ENCODE peak calls at places on chromosomes 5 and 9, in nine cellular contexts. A is OCI-LY7; B is WERI-Rb-1; I is AG10803; F is heart left ventricle; L is suprapubic skin; N is psoas muscle; C is fibroblast of lung; J is CD8-positive, alpha-beta T cell. G is an unnamed sample.

GRCh38 chr5:1827410-1828397 is 26.5 kb downstream of the NDUFS6 start:
- DNase-seq in A (no peak), B (no peak), I (no peak), F (no peak), L (peak; percentile 48), N (no peak), C (no peak), J (no peak), G (no peak)

GRCh38 chr9:121892706-121893105 is 200.4 kb downstream of the TTLL11 start:
- DNase-seq in A (no peak), B (no peak), I (no peak), F (no peak), L (no peak), N (no peak), C (peak; percentile 36), J (no peak), G (no peak)

GRCh38 chr5:168899673-168900072 is 320.5 kb upstream of the PANK3 start:
- DNase-seq in A (no peak), B (no peak), I (no peak), F (no peak), L (no peak), N (no peak), C (no peak), J (no peak), G (no peak)

GRCh38 chr5:176174345-176175025 is 63.7 kb upstream of the SIMC1 start:
- DNase-seq in A (no peak), B (no peak), I (no peak), F (no peak), L (no peak), N (no peak), C (no peak), J (no peak), G (peak; percentile 25)

GRCh38 chr9:109001275-109001676 is 12.0 kb downstream of the CTNNAL1 start:
- DNase-seq in A (no peak), B (no peak), I (peak; percentile 79), F (no peak), L (no peak), N (no peak), C (peak; percentile 95), J (no peak), G (no peak)

GRCh38 chr9:128627127-128627715 is 29.4 kb downstream of the DYNC2I2 start:
- DNase-seq in A (no peak), B (no peak), I (no peak), F (no peak), L (no peak), N (no peak), C (no peak), J (no peak), G (no peak)

GRCh38 chr5:14869286-14870164 is 2.1 kb downstream of the ANKH start:
- DNase-seq in A (peak; percentile 29), B (no peak), I (no peak), F (peak; percentile 30), L (no peak), N (no peak), C (peak; percentile 18), J (no peak), G (no peak)

GRCh38 chr5:173028811-173029327 is 27.3 kb upstream of the CREBRF start:
- DNase-seq in A (no peak), B (no peak), I (no peak), F (no peak), L (no peak), N (no peak), C (peak; percentile 52), J (no peak), G (no peak)

GRCh38 chr5:142182840-142183239 is 74.3 kb downstream of the NDFIP1 start:
- DNase-seq in A (no peak), B (no peak), I (no peak), F (no peak), L (no peak), N (no peak), C (no peak), J (no peak), G (no peak)

GRCh38 chr5:96582343-96582742 is 79.8 kb upstream of the CAST start:
- DNase-seq in A (no peak), B (no peak), I (no peak), F (no peak), L (no peak), N (no peak), C (peak; percentile 72), J (no peak), G (no peak)

GRCh38 chr5:58617236-58617635 is 34.4 kb downstream of the RAB3C start:
- DNase-seq in A (no peak), B (no peak), I (no peak), F (no peak), L (no peak), N (no peak), C (no peak), J (no peak), G (no peak)

GRCh38 chr9:129640086-129640870 is 1.7 kb downstream of the ASB6 start:
- DNase-seq in A (no peak), B (peak; percentile 65), I (no peak), F (no peak), L (no peak), N (no peak), C (peak; percentile 83), J (no peak), G (no peak)

GRCh38 chr5:9617191-9617590 is 13.0 kb downstream of the TAS2R1 start:
- DNase-seq in A (no peak), B (peak; percentile 92), I (no peak), F (no peak), L (no peak), N (no peak), C (no peak), J (no peak), G (no peak)

GRCh38 chr5:78004559-78004958 is 228.4 kb upstream of the TBCA start:
- DNase-seq in A (no peak), B (no peak), I (peak; percentile 20), F (no peak), L (no peak), N (no peak), C (peak; percentile 5), J (no peak), G (no peak)

GRCh38 chr9:131310833-131311554 is 21.5 kb downstream of the PLPP7 start:
- DNase-seq in A (peak; percentile 7), B (no peak), I (no peak), F (peak; percentile 68), L (no peak), N (peak; percentile 60), C (no peak), J (peak; percentile 51), G (no peak)
- TF ChIP-seq CTCF in A (no peak), B (no peak), I (no peak), F (no peak), L (no peak), N (no peak), C (no peak), J (no peak), G (no peak)

GRCh38 chr5:66554884-66555283 is 41.3 kb upstream of the MAST4 start:
- DNase-seq in A (no peak), B (no peak), I (no peak), F (no peak), L (no peak), N (no peak), C (no peak), J (no peak), G (no peak)
- TF ChIP-seq CTCF in A (no peak), B (no peak), I (no peak), F (no peak), L (no peak), N (no peak), C (no peak), J (no peak), G (no peak)

GRCh38 chr5:179263391-179264052 is 81.7 kb downstream of the ADAMTS2 start:
- DNase-seq in A (no peak), B (no peak), I (no peak), F (peak; percentile 23), L (peak; percentile 41), N (peak; percentile 15), C (no peak), J (no peak), G (peak; percentile 56)

GRCh38 chr5:179260324-179261070 is 84.8 kb downstream of the ADAMTS2 start:
- DNase-seq in A (no peak), B (no peak), I (no peak), F (no peak), L (peak; percentile 42), N (no peak), C (no peak), J (no peak), G (peak; percentile 51)

GRCh38 chr5:179262126-179262920 is 82.9 kb downstream of the ADAMTS2 start:
- DNase-seq in A (no peak), B (no peak), I (no peak), F (peak; percentile 24), L (no peak), N (peak; percentile 6), C (no peak), J (no peak), G (peak; percentile 61)

GRCh38 chr5:179259731-179260323 is 85.4 kb downstream of the ADAMTS2 start:
- DNase-seq in A (no peak), B (no peak), I (no peak), F (no peak), L (peak; percentile 34), N (no peak), C (no peak), J (no peak), G (peak; percentile 54)

GRCh38 chr5:179261301-179262125 is 83.7 kb downstream of the ADAMTS2 start:
- DNase-seq in A (peak; percentile 8), B (peak; percentile 79), I (peak; percentile 48), F (no peak), L (peak; percentile 56), N (no peak), C (no peak), J (no peak), G (peak; percentile 72)
- TF ChIP-seq CTCF in A (peak; percentile 28), B (peak; percentile 65), I (peak; percentile 47), F (no peak), L (no peak), N (peak; percentile 5), C (peak; percentile 5), J (no peak), G (peak; percentile 66)

GRCh38 chr9:137621131-137621757 is 2.4 kb downstream of the EHMT1 start:
- DNase-seq in A (peak; percentile 58), B (peak; percentile 30), I (no peak), F (no peak), L (no peak), N (no peak), C (no peak), J (no peak), G (no peak)
- TF ChIP-seq CTCF in A (peak; percentile 71), B (no peak), I (peak; percentile 46), F (peak; percentile 8), L (peak; percentile 19), N (peak; percentile 23), C (peak; percentile 36), J (no peak), G (peak; percentile 71)

GRCh38 chr9:71628247-71628646 is 140.1 kb downstream of the CEMIP2 start:
- DNase-seq in A (no peak), B (no peak), I (peak; percentile 13), F (no peak), L (no peak), N (no peak), C (no peak), J (no peak), G (no peak)
- TF ChIP-seq CTCF in A (peak; percentile 65), B (no peak), I (peak; percentile 59), F (peak; percentile 15), L (no peak), N (no peak), C (peak; percentile 36), J (peak; percentile 24), G (no peak)

G was measured in type B pancreatic cell.